ENCODE peak calls at places on chromosomes 2 and 18, in four cellular contexts. One of them, this sample, is unnamed.

GRCh38 chr2:128637481-128638155 is 318.9 kb upstream of the HS6ST1 start:
- DNase-seq in heart right ventricle: no peak
- DNase-seq in neural progenitor cell: no peak
- DNase-seq in WTC11: no peak
- DNase-seq in this sample: no peak

GRCh38 chr2:112032615-112033457 is 22.2 kb upstream of the TMEM87B start:
- DNase-seq in heart right ventricle: no peak
- DNase-seq in neural progenitor cell: no peak
- DNase-seq in WTC11: no peak
- DNase-seq in this sample: no peak

GRCh38 chr2:9993490-9994165 is 42.1 kb downstream of the GRHL1 start:
- DNase-seq in heart right ventricle: no peak
- DNase-seq in neural progenitor cell: no peak
- DNase-seq in WTC11: no peak
- DNase-seq in this sample: no peak

GRCh38 chr2:28377201-28377816 is 15.3 kb upstream of the FOSL2 start:
- DNase-seq in heart right ventricle: no peak
- DNase-seq in neural progenitor cell: no peak
- DNase-seq in WTC11: no peak
- DNase-seq in this sample: no peak

GRCh38 chr18:10057808-10058791 is 144.3 kb downstream of the VAPA start:
- DNase-seq in heart right ventricle: no peak
- DNase-seq in neural progenitor cell: no peak
- DNase-seq in WTC11: no peak
- DNase-seq in this sample: peak

GRCh38 chr18:34864836-34865497 is 154.9 kb downstream of the DTNA start:
- DNase-seq in heart right ventricle: no peak
- DNase-seq in neural progenitor cell: no peak
- DNase-seq in WTC11: no peak
- DNase-seq in this sample: peak

GRCh38 chr18:70422061-70422965 is 133.5 kb downstream of the SOCS6 start:
- DNase-seq in heart right ventricle: peak
- DNase-seq in neural progenitor cell: no peak
- DNase-seq in WTC11: no peak
- DNase-seq in this sample: peak

GRCh38 chr2:130878316-130878715 is 41.6 kb downstream of the ARHGEF4 start:
- DNase-seq in heart right ventricle: no peak
- DNase-seq in neural progenitor cell: no peak
- DNase-seq in WTC11: no peak
- DNase-seq in this sample: no peak

GRCh38 chr2:219482674-219483405 is 15.9 kb upstream of the GMPPA start:
- DNase-seq in heart right ventricle: no peak
- DNase-seq in neural progenitor cell: no peak
- DNase-seq in WTC11: no peak
- DNase-seq in this sample: no peak

GRCh38 chr2:222693837-222694236 is 22.4 kb downstream of the MOGAT1 start:
- DNase-seq in heart right ventricle: no peak
- DNase-seq in neural progenitor cell: no peak
- DNase-seq in WTC11: no peak
- DNase-seq in this sample: no peak

GRCh38 chr2:1626271-1626681 is 118.0 kb downstream of the PXDN start:
- DNase-seq in heart right ventricle: no peak
- DNase-seq in neural progenitor cell: no peak
- DNase-seq in WTC11: no peak
- DNase-seq in this sample: no peak

GRCh38 chr2:28662044-28662443 is 89.6 kb upstream of the PPP1CB start:
- DNase-seq in heart right ventricle: no peak
- DNase-seq in neural progenitor cell: no peak
- DNase-seq in WTC11: no peak
- DNase-seq in this sample: no peak

GRCh38 chr2:53505814-53506213 is 261.8 kb upstream of the CHAC2 start:
- DNase-seq in heart right ventricle: no peak
- DNase-seq in neural progenitor cell: peak
- DNase-seq in WTC11: no peak
- DNase-seq in this sample: no peak

GRCh38 chr2:63669596-63669995 is 80.8 kb downstream of the MDH1 start:
- DNase-seq in heart right ventricle: no peak
- DNase-seq in neural progenitor cell: no peak
- DNase-seq in WTC11: no peak
- DNase-seq in this sample: no peak

GRCh38 chr2:231605607-231606091 is 13.0 kb downstream of the TEX44 start:
- DNase-seq in heart right ventricle: peak
- DNase-seq in neural progenitor cell: no peak
- DNase-seq in WTC11: no peak
- DNase-seq in this sample: no peak

GRCh38 chr2:26018184-26018716 is 15.6 kb upstream of the RAB10 start:
- DNase-seq in heart right ventricle: peak
- DNase-seq in neural progenitor cell: peak
- DNase-seq in WTC11: peak
- DNase-seq in this sample: peak

GRCh38 chr2:120948662-120949011 is 213.0 kb downstream of the GLI2 start:
- DNase-seq in heart right ventricle: no peak
- DNase-seq in neural progenitor cell: no peak
- DNase-seq in WTC11: no peak
- DNase-seq in this sample: no peak

GRCh38 chr2:231590614-231591013 is 2.0 kb upstream of the TEX44 start:
- DNase-seq in heart right ventricle: no peak
- DNase-seq in neural progenitor cell: no peak
- DNase-seq in WTC11: no peak
- DNase-seq in this sample: no peak

GRCh38 chr2:236980961-236981360 is 104.7 kb upstream of the COPS8 start:
- DNase-seq in heart right ventricle: no peak
- DNase-seq in neural progenitor cell: no peak
- DNase-seq in WTC11: no peak
- DNase-seq in this sample: no peak

GRCh38 chr18:2916184-2916583 is 69.4 kb downstream of the EMILIN2 start:
- DNase-seq in heart right ventricle: no peak
- DNase-seq in neural progenitor cell: no peak
- DNase-seq in WTC11: no peak
- DNase-seq in this sample: no peak

GRCh38 chr2:109497447-109497846 is 116.3 kb downstream of the SEPTIN10 start:
- DNase-seq in heart right ventricle: no peak
- DNase-seq in neural progenitor cell: no peak
- DNase-seq in WTC11: no peak
- DNase-seq in this sample: no peak

GRCh38 chr18:35939166-35939565 is 33.3 kb upstream of the RMP24 start:
- DNase-seq in heart right ventricle: no peak
- DNase-seq in neural progenitor cell: peak
- DNase-seq in WTC11: peak
- DNase-seq in this sample: no peak

GRCh38 chr2:102480796-102481195 is 7.8 kb downstream of the SLC9A4 start:
- DNase-seq in heart right ventricle: no peak
- DNase-seq in neural progenitor cell: no peak
- DNase-seq in WTC11: no peak
- DNase-seq in this sample: no peak

GRCh38 chr18:61308795-61309393 is 24.3 kb upstream of the CDH20 start:
- DNase-seq in heart right ventricle: no peak
- DNase-seq in neural progenitor cell: peak
- DNase-seq in WTC11: no peak
- DNase-seq in this sample: no peak

GRCh38 chr2:241496904-241497877 is 11.2 kb downstream of the STK25 start:
- DNase-seq in heart right ventricle: no peak
- DNase-seq in neural progenitor cell: no peak
- DNase-seq in WTC11: no peak
- DNase-seq in this sample: no peak

GRCh38 chr2:96549967-96550786 is 13.6 kb downstream of the ARID5A start:
- DNase-seq in heart right ventricle: no peak
- DNase-seq in neural progenitor cell: peak
- DNase-seq in WTC11: peak
- DNase-seq in this sample: no peak

GRCh38 chr2:24228470-24228869 is 53.6 kb downstream of the FAM228A start:
- DNase-seq in heart right ventricle: no peak
- DNase-seq in neural progenitor cell: no peak
- DNase-seq in WTC11: no peak
- DNase-seq in this sample: no peak

GRCh38 chr2:136225950-136226835 is 108.2 kb upstream of the CXCR4 start:
- DNase-seq in heart right ventricle: no peak
- DNase-seq in neural progenitor cell: no peak
- DNase-seq in WTC11: no peak
- DNase-seq in this sample: no peak

GRCh38 chr2:119649364-119649917 is 29.6 kb upstream of the TMEM177 start:
- DNase-seq in heart right ventricle: no peak
- DNase-seq in neural progenitor cell: no peak
- DNase-seq in WTC11: no peak
- DNase-seq in this sample: no peak

GRCh38 chr2:119646149-119646548 is 32.9 kb upstream of the TMEM177 start:
- DNase-seq in heart right ventricle: no peak
- DNase-seq in neural progenitor cell: no peak
- DNase-seq in WTC11: no peak
- DNase-seq in this sample: no peak

GRCh38 chr2:119647440-119648169 is 31.4 kb upstream of the TMEM177 start:
- DNase-seq in heart right ventricle: no peak
- DNase-seq in neural progenitor cell: no peak
- DNase-seq in WTC11: no peak
- DNase-seq in this sample: no peak

GRCh38 chr2:119650971-119651370 is 28.0 kb upstream of the TMEM177 start:
- DNase-seq in heart right ventricle: no peak
- DNase-seq in neural progenitor cell: no peak
- DNase-seq in WTC11: no peak
- DNase-seq in this sample: no peak

DNA sequence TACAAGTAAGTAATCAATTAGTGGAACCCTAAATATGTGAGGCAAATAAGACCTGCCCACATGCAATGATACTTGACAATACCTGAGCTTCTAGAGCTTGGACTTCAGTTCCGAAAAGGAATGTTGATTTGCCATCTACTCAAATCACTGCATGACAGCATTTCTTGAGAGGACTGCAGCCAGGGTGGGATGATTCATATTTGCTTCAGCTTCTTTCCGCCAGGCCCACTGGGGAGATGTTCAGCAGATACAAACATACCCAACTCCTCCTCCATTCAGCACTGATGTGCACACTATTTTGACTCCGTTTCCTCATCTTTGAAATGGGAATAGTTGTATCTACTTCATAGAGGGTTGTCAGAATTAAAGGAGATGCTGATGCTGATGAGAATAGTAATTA is 28.8 kb upstream of the TMEM177 start:
- DNase-seq in heart right ventricle: no peak
- DNase-seq in neural progenitor cell: no peak
- DNase-seq in WTC11: no peak
- DNase-seq in this sample: no peak
- TF ChIP-seq CTCF in heart right ventricle: no peak
- TF ChIP-seq CTCF in neural progenitor cell: no peak
- TF ChIP-seq CTCF in WTC11: no peak
- TF ChIP-seq CTCF in this sample: no peak

DNA sequence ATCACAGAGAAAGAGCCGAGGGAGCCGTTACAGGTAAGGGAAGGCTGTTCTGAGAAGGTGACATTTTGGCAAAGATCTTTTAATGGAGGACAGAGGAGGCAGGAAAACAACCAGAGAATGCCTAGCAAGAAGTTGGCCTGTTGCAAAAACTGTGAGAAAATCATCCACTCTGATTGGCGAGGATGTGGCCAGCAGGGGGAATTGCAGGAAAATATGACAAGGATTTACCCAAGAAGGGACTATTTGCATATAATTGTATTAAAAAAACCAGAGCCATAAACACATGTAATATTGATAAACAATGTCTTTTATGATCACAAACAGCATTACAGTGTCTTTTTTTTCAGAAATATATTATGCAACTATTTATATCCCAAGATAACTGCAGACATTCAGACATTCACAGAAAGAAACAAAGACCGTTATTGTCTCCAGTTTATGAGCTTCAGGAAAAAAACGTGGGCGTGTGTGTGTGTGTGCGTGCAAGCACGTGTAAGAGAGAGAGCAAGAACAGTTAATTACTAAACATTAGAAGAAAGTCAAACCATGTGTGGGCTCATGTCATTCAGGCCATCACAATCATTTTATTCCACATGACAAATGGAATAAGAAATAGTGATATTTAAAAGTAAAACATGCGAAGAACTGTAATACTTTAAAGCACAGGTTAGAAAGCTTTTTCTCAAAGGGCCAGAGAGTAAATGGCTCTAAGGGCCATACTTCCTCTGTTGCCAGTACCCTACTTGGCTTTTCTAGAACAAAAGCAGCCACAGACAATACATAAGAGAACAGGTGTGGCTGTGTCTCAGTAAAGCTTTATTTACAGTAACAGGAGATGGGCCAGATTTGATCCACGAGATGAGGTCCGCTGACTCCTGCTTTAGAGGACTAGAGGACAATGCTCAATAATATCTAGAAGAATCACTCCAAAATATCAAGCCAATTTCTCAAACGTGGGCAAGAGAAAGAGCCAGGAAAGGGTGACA is 324.1 kb downstream of the DLGAP1 start:
- DNase-seq in heart right ventricle: no peak
- DNase-seq in neural progenitor cell: no peak
- DNase-seq in WTC11: no peak
- DNase-seq in this sample: no peak
- TF ChIP-seq CTCF in heart right ventricle: no peak
- TF ChIP-seq CTCF in neural progenitor cell: peak
- TF ChIP-seq CTCF in WTC11: no peak
- TF ChIP-seq CTCF in this sample: no peak

DNA sequence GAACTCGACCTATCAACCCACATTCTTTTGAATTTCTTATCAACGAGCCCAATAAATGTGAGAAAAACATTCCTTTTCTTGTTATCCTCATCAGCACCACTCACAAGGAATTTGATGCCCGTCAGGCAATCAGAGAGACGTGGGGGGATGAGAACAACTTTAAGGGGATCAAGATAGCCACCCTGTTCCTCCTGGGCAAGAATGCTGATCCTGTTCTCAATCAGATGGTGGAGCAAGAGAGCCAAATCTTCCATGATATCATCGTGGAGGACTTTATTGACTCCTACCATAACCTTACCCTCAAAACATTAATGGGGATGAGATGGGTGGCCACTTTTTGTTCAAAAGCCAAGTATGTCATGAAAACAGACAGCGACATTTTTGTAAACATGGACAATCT is 378.2 kb downstream of the STK39 start:
- DNase-seq in heart right ventricle: no peak
- DNase-seq in neural progenitor cell: no peak
- DNase-seq in WTC11: no peak
- DNase-seq in this sample: no peak
- TF ChIP-seq CTCF in heart right ventricle: no peak
- TF ChIP-seq CTCF in neural progenitor cell: peak
- TF ChIP-seq CTCF in WTC11: no peak
- TF ChIP-seq CTCF in this sample: no peak

GRCh38 chr18:26021061-26021754 is 69.2 kb downstream of the SS18 start:
- DNase-seq in heart right ventricle: no peak
- DNase-seq in neural progenitor cell: no peak
- DNase-seq in WTC11: no peak
- DNase-seq in this sample: no peak

GRCh38 chr18:26014462-26014861 is 76.0 kb downstream of the SS18 start:
- DNase-seq in heart right ventricle: no peak
- DNase-seq in neural progenitor cell: no peak
- DNase-seq in WTC11: no peak
- DNase-seq in this sample: no peak

GRCh38 chr18:26022585-26022984 is 67.8 kb downstream of the SS18 start:
- DNase-seq in heart right ventricle: no peak
- DNase-seq in neural progenitor cell: peak
- DNase-seq in WTC11: no peak
- DNase-seq in this sample: no peak

DNA sequence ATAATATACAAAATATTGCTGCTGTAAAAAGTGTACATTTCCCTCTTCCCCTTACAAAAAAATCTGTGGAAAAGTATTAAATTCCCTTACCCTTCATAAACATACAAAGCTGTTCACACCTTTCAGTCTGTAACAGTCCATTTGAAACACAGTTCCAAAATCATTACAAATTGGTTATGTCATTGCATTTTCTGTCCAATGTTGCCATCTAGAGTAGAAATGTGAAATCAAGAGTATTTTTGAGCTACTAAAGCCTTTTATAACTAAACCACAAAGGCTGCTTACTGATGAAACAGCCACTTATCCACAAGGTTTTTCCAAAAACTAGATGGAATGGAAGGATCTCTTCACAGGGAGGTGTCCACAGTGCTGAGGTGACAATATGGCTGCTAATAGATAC is 72.5 kb downstream of the SS18 start:
- DNase-seq in heart right ventricle: no peak
- DNase-seq in neural progenitor cell: no peak
- DNase-seq in WTC11: no peak
- DNase-seq in this sample: no peak
- TF ChIP-seq CTCF in heart right ventricle: peak
- TF ChIP-seq CTCF in neural progenitor cell: peak
- TF ChIP-seq CTCF in WTC11: no peak
- TF ChIP-seq CTCF in this sample: no peak

This sample was measured in activated CD8-positive, alpha-beta T cell treated with anti-CD3 and anti-CD28 coated beads for 36 hours.